ENCODE peak calls at places on chromosomes 2 and 18, in seven cellular contexts. Z is A549, W is ascending aorta, G is H1, I is fibroblast of mammary gland, J is MM.1S, B is neural progenitor cell. Y is an unnamed sample.

GRCh38 chr2:8551622-8552074 is 130.2 kb upstream of the ID2 start:
- DNase-seq in Z (no peak), W (no peak), G (no peak), I (no peak), J (no peak), B (no peak), Y (no peak)

GRCh38 chr18:79797518-79798345 is at the start of gene KCNG2:
- DNase-seq in Z (peak), W (no peak), G (peak), I (peak), J (no peak), B (peak), Y (no peak)

GRCh38 chr2:142603761-142604160 is 273.7 kb upstream of the KYNU start:
- DNase-seq in Z (no peak), W (no peak), G (no peak), I (no peak), J (no peak), B (no peak), Y (peak)

GRCh38 chr2:112481528-112482228 is at the start of gene TTL:
- DNase-seq in Z (peak), W (peak), G (peak), I (peak), J (peak), B (peak), Y (peak)

GRCh38 chr2:112482309-112483046 is 522 bp downstream of the TTL start:
- DNase-seq in Z (peak), W (no peak), G (peak), I (peak), J (peak), B (peak), Y (peak)

GRCh38 chr2:47737191-47737975 is 45.6 kb upstream of the MSH6 start:
- DNase-seq in Z (no peak), W (no peak), G (no peak), I (peak), J (no peak), B (no peak), Y (no peak)

GRCh38 chr18:36348971-36349417 is 51.5 kb downstream of the FHOD3 start:
- DNase-seq in Z (no peak), W (no peak), G (no peak), I (no peak), J (no peak), B (no peak), Y (no peak)

GRCh38 chr2:9721346-9721745 is 90.5 kb upstream of the YWHAQ start:
- DNase-seq in Z (no peak), W (no peak), G (no peak), I (no peak), J (no peak), B (no peak), Y (no peak)

GRCh38 chr2:159065313-159065712 is 96.9 kb downstream of the TANC1 start:
- DNase-seq in Z (no peak), W (no peak), G (no peak), I (no peak), J (no peak), B (no peak), Y (no peak)

DNA sequence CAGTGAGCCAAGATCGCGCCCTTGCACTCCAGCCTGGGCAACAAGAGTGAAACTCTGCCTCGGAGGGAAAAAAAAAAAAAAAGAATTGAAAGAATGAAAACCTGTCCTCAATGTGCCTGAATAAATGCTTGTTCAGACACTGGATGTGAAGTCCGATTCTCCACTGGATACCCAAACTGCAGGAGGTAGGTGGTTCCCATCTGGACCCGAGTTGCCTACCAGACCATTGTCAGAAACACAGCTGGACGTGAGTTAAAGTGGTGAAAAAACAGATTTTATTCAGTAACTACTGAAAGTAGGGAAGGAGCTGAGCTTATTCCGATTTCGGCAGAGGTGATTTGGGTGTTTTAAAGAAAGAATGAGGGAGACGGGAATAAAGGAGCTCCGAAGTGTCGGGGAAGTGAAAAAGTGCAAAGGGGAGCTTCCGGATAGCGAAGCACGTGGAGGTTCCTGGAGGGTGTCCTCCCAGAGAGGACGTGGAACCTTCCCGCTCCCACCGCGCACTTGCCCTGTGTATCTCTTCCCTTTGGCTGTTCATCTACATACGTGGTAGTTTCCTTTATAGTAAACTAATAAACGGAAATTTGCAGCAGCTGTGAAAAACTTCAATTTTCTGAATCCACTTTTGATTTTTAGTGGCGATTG is 10.4 kb upstream of the ZDBF2 start:
- DNase-seq in Z (no peak), W (no peak), G (no peak), I (no peak), J (no peak), B (no peak), Y (no peak)
- H3K4me3 ChIP-seq in Z (no peak), W (no peak), G (peak), I (no peak), J (peak), B (no peak), Y (no peak)

DNA sequence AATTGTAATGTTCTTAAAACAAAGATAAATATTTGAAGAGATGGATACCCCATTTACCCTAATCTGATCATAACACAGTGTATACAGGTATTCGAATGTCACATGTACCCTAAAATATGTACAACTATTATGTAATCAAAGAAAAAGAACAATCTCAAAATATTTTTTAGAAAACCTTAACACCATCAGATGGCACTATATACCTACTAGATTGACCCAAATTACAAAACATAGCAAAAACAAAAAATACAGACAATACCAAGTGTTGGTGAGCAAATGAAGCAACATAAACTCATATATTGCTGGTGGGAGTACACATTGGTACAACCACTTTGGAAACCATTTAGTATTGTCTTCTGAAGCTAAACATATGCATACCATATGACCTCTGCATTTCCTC is 55.6 kb downstream of the GDF7 start:
- DNase-seq in Z (no peak), W (no peak), G (no peak), I (no peak), J (no peak), B (no peak), Y (no peak)
- TF ChIP-seq CTCF in Z (peak), W (peak), G (no peak), I (no peak), J (peak), B (no peak), Y (no peak)

DNA sequence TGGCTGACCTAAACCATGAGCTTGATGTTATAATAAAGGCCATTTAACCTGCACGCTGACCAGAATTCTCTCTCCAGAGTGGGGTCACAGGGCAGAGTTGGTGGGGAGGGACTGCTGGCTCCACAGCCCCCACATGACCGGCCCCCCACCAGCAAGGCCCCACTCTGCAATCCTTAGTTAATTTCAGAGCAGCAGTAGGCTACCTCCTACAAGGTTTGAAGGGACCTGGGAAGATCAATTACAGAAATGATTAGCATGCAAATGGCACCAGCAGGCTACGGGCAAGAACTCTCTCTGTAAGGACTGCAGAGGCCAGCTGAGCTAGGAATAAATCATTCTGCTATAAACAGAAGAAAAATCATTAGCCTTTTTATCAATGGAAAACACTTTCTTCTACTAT is 135.3 kb downstream of the C1D start:
- DNase-seq in Z (no peak), W (no peak), G (no peak), I (no peak), J (no peak), B (peak), Y (no peak)
- H3K4me3 ChIP-seq in Z (no peak), W (no peak), G (peak), I (no peak), J (no peak), B (no peak), Y (no peak)

GRCh38 chr18:2089416-2089815 is 481.9 kb downstream of the METTL4 start:
- DNase-seq in Z (no peak), W (no peak), G (no peak), I (no peak), J (no peak), B (no peak), Y (no peak)

GRCh38 chr18:2087877-2088673 is 483.2 kb downstream of the METTL4 start:
- DNase-seq in Z (no peak), W (no peak), G (no peak), I (no peak), J (no peak), B (no peak), Y (no peak)

GRCh38 chr18:2082676-2083075 is 488.6 kb downstream of the METTL4 start:
- DNase-seq in Z (no peak), W (no peak), G (no peak), I (no peak), J (no peak), B (no peak), Y (no peak)

GRCh38 chr18:2086439-2086838 is 484.9 kb downstream of the METTL4 start:
- DNase-seq in Z (no peak), W (no peak), G (no peak), I (no peak), J (no peak), B (no peak), Y (no peak)

GRCh38 chr18:2083691-2084090 is 487.6 kb downstream of the METTL4 start:
- DNase-seq in Z (peak), W (no peak), G (no peak), I (no peak), J (no peak), B (peak), Y (no peak)
- TF ChIP-seq CTCF in Z (no peak), W (no peak), G (peak), I (no peak), J (peak), B (peak), Y (no peak)

DNA sequence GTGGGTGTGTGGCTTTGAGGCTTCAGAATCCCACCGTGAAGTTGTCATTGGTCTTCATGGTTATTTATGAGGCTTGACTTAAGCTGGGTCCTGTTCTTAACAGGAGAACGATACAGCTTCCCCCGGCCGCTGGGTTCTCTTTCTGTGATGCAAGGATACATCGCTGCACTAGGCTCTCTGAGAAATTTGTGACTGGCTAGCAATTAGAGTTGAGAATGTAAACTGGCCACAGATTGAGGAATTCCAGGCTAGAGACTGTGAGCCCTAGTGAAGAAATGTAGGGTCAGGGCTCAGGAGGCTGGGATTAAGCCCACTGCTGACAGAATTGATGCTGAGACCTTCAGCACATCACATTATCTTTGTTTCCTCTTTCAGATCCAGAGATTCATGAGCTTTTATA is 29.8 kb downstream of the MGAT5 start:
- DNase-seq in Z (no peak), W (no peak), G (no peak), I (no peak), J (no peak), B (no peak), Y (no peak)
- H3K4me3 ChIP-seq in Z (no peak), W (no peak), G (no peak), I (no peak), J (no peak), B (no peak), Y (no peak)

GRCh38 chr2:102481931-102482330 is 8.9 kb downstream of the SLC9A4 start:
- DNase-seq in Z (no peak), W (no peak), G (no peak), I (no peak), J (no peak), B (no peak), Y (no peak)

GRCh38 chr2:102474785-102475184 is 1.8 kb downstream of the SLC9A4 start:
- DNase-seq in Z (no peak), W (no peak), G (no peak), I (no peak), J (no peak), B (no peak), Y (no peak)

GRCh38 chr2:102480796-102481195 is 7.8 kb downstream of the SLC9A4 start:
- DNase-seq in Z (no peak), W (no peak), G (no peak), I (no peak), J (no peak), B (no peak), Y (no peak)

GRCh38 chr2:102480273-102480672 is 7.2 kb downstream of the SLC9A4 start:
- DNase-seq in Z (no peak), W (no peak), G (no peak), I (no peak), J (no peak), B (no peak), Y (no peak)

GRCh38 chr2:102478686-102479470 is 5.9 kb downstream of the SLC9A4 start:
- DNase-seq in Z (no peak), W (no peak), G (peak), I (no peak), J (no peak), B (no peak), Y (no peak)
- TF ChIP-seq CTCF in Z (no peak), W (no peak), G (peak), I (no peak), J (no peak), B (peak), Y (no peak)

GRCh38 chr2:213148572-213149331 is 2.7 kb downstream of the IKZF2 start:
- DNase-seq in Z (no peak), W (no peak), G (no peak), I (no peak), J (no peak), B (no peak), Y (no peak)
- H3K4me3 ChIP-seq in Z (no peak), W (no peak), G (peak), I (peak), J (no peak), B (peak), Y (peak)

GRCh38 chr2:231666171-231667095 is 41.9 kb upstream of the PTMA start:
- DNase-seq in Z (peak), W (peak), G (peak), I (peak), J (peak), B (peak), Y (peak)
- TF ChIP-seq CTCF in Z (no peak), W (no peak), G (no peak), I (no peak), J (no peak), B (no peak), Y (no peak)

DNA sequence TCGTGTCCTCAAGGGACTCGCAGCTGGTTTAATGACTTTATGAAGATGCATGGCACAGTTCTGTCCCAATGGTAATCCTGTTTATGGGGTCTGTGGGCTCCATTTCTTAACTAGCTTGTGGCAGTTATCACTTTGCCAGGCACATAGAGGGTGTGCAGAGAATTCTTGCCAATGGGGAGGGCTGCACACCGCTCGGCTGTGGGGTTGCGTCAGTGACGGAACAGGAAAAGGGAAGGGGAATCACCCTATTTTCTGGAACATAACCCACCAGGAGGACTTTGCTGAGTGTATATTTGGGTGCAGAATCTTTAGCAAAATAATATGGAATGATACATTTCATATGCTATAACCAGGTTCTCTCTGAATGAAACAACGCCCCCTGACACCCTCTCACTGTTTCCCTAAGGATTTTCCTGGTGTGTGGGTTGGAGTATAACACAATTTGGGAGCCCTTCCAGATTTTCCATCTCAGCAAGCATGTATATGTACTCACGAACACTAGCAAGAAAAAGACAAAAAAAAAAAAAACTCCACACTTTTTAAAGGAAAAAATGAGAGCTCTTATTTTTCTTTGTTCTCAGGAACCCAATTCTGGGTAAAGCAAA is 43.9 kb upstream of the TRIB2 start:
- DNase-seq in Z (no peak), W (no peak), G (no peak), I (no peak), J (no peak), B (no peak), Y (no peak)
- H3K4me3 ChIP-seq in Z (no peak), W (no peak), G (no peak), I (no peak), J (no peak), B (no peak), Y (no peak)

DNA sequence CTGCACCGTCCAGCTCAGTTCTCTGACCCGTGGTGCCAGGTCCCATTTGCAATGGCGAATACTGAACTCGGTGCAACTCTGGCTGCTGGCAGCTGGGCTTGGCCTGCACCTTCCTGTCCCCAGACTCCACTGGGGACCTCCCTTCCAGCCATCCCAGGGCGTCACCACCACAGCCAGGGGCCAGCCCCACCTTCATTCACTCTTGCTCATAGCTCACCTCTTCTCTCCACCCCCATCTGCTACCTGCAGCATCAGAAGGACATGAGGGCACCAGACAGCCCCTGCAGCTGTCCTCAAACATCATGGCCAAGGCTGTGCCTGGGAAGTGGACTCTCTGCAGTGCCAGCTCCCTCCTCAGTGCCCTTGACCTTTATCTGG is 16.2 kb upstream of the ALPI start:
- DNase-seq in Z (no peak), W (no peak), G (no peak), I (no peak), J (no peak), B (no peak), Y (no peak)
- TF ChIP-seq CTCF in Z (peak), W (peak), G (no peak), I (no peak), J (peak), B (peak), Y (peak)

Y was measured in foreskin fibroblast.